ENCODE peak calls at places on chromosomes 16 and 17, in eight cellular contexts. One of them, this sample, is unnamed.

GRCh38 chr17:63162406-63163157 is 196.5 kb downstream of the TANC2 start:
- DNase-seq in kidney epithelial cell: no peak
- DNase-seq in retinal pigment epithelial cell: peak; percentile 68
- DNase-seq in cardiac fibroblast: no peak
- DNase-seq in neural progenitor cell: no peak
- DNase-seq in lower leg skin: no peak
- DNase-seq in fibroblast of the aortic adventitia: no peak
- DNase-seq in GM12865: no peak
- DNase-seq in this sample: no peak

GRCh38 chr17:4448197-4448980 is 14.6 kb downstream of the SPNS3 start:
- DNase-seq in cardiac fibroblast: no peak
- DNase-seq in neural progenitor cell: no peak
- DNase-seq in fibroblast of the aortic adventitia: no peak
- DNase-seq in GM12865: no peak
- DNase-seq in lower leg skin: no peak
- DNase-seq in retinal pigment epithelial cell: no peak
- DNase-seq in kidney epithelial cell: no peak
- DNase-seq in this sample: no peak

GRCh38 chr17:21549107-21549687 is 143.1 kb upstream of the KCNJ18 start:
- DNase-seq in retinal pigment epithelial cell: no peak
- DNase-seq in lower leg skin: no peak
- DNase-seq in cardiac fibroblast: peak; percentile 67
- DNase-seq in neural progenitor cell: no peak
- DNase-seq in fibroblast of the aortic adventitia: peak; percentile 66
- DNase-seq in kidney epithelial cell: no peak
- DNase-seq in GM12865: no peak
- DNase-seq in this sample: no peak

GRCh38 chr16:88560722-88561484 is 9.3 kb upstream of the ZC3H18 start:
- DNase-seq in lower leg skin: no peak
- DNase-seq in kidney epithelial cell: no peak
- DNase-seq in GM12865: no peak
- DNase-seq in retinal pigment epithelial cell: no peak
- DNase-seq in fibroblast of the aortic adventitia: peak; percentile 26
- DNase-seq in neural progenitor cell: peak; percentile 78
- DNase-seq in cardiac fibroblast: peak; percentile 22
- DNase-seq in this sample: no peak

GRCh38 chr17:79907855-79908254 is 68.6 kb upstream of the CBX4 start:
- DNase-seq in retinal pigment epithelial cell: no peak
- DNase-seq in fibroblast of the aortic adventitia: no peak
- DNase-seq in cardiac fibroblast: no peak
- DNase-seq in GM12865: no peak
- DNase-seq in neural progenitor cell: peak; percentile 40
- DNase-seq in kidney epithelial cell: no peak
- DNase-seq in lower leg skin: no peak
- DNase-seq in this sample: no peak

GRCh38 chr17:12318614-12319266 is 298.1 kb downstream of the MAP2K4 start:
- DNase-seq in kidney epithelial cell: no peak
- DNase-seq in neural progenitor cell: no peak
- DNase-seq in lower leg skin: no peak
- DNase-seq in cardiac fibroblast: peak; percentile 8
- DNase-seq in retinal pigment epithelial cell: no peak
- DNase-seq in fibroblast of the aortic adventitia: no peak
- DNase-seq in GM12865: no peak
- DNase-seq in this sample: no peak

GRCh38 chr17:61294777-61295176 is 104.9 kb upstream of the TBX2 start:
- DNase-seq in neural progenitor cell: peak; percentile 30
- DNase-seq in kidney epithelial cell: peak; percentile 54
- DNase-seq in fibroblast of the aortic adventitia: peak; percentile 39
- DNase-seq in lower leg skin: no peak
- DNase-seq in retinal pigment epithelial cell: no peak
- DNase-seq in cardiac fibroblast: peak; percentile 82
- DNase-seq in GM12865: peak; percentile 5
- DNase-seq in this sample: no peak

GRCh38 chr17:67221062-67221998 is 23.7 kb downstream of the HELZ start:
- DNase-seq in fibroblast of the aortic adventitia: peak; percentile 50
- DNase-seq in GM12865: peak; percentile 63
- DNase-seq in neural progenitor cell: peak; percentile 39
- DNase-seq in lower leg skin: peak; percentile 26
- DNase-seq in retinal pigment epithelial cell: no peak
- DNase-seq in cardiac fibroblast: peak; percentile 73
- DNase-seq in kidney epithelial cell: no peak
- DNase-seq in this sample: peak; percentile 37

GRCh38 chr16:67847064-67847861 is at the start of gene CENPT:
- DNase-seq in GM12865: peak; percentile 22
- DNase-seq in fibroblast of the aortic adventitia: peak; percentile 61
- DNase-seq in cardiac fibroblast: peak; percentile 72
- DNase-seq in lower leg skin: no peak
- DNase-seq in neural progenitor cell: peak; percentile 22
- DNase-seq in retinal pigment epithelial cell: no peak
- DNase-seq in kidney epithelial cell: no peak
- DNase-seq in this sample: peak; percentile 34

DNA sequence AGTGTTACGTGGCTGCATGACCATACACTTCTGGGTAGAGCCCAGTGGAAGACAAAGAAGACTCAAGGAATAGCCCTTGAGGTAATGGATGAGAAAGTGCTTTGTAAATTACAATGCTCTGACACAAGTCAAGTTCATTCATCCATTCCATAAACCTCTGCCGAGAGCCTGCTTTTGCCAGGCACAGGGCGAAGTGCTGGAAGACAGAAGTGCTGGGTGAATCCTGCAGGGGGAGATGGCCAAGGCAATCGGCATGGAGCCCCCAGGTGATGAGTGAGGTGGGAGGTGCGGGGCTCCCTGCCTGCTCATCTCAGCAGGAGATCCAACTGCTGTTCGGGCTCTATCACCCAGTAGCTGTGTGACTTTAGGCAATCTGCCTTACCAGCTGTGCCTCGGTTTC is 2.8 kb upstream of the SOCS3 start:
- DNase-seq in kidney epithelial cell: no peak
- DNase-seq in cardiac fibroblast: no peak
- DNase-seq in lower leg skin: no peak
- DNase-seq in GM12865: no peak
- DNase-seq in retinal pigment epithelial cell: no peak
- DNase-seq in neural progenitor cell: no peak
- DNase-seq in fibroblast of the aortic adventitia: no peak
- DNase-seq in this sample: no peak
- TF ChIP-seq CTCF in kidney epithelial cell: peak; percentile 39
- TF ChIP-seq CTCF in cardiac fibroblast: peak; percentile 16
- TF ChIP-seq CTCF in lower leg skin: no peak
- TF ChIP-seq CTCF in GM12865: no peak
- TF ChIP-seq CTCF in retinal pigment epithelial cell: no peak
- TF ChIP-seq CTCF in neural progenitor cell: no peak
- TF ChIP-seq CTCF in fibroblast of the aortic adventitia: no peak
- TF ChIP-seq CTCF in this sample: no peak

GRCh38 chr16:12573730-12574383 is 229.8 kb downstream of the CPPED1 start:
- DNase-seq in lower leg skin: no peak
- DNase-seq in retinal pigment epithelial cell: no peak
- DNase-seq in neural progenitor cell: peak; percentile 70
- DNase-seq in cardiac fibroblast: peak; percentile 57
- DNase-seq in fibroblast of the aortic adventitia: peak; percentile 20
- DNase-seq in kidney epithelial cell: peak; percentile 28
- DNase-seq in GM12865: peak; percentile 37
- DNase-seq in this sample: peak; percentile 81
- TF ChIP-seq CTCF in lower leg skin: no peak
- TF ChIP-seq CTCF in retinal pigment epithelial cell: peak; percentile 77
- TF ChIP-seq CTCF in neural progenitor cell: peak; percentile 90
- TF ChIP-seq CTCF in cardiac fibroblast: peak; percentile 63
- TF ChIP-seq CTCF in fibroblast of the aortic adventitia: peak; percentile 48
- TF ChIP-seq CTCF in kidney epithelial cell: peak; percentile 79
- TF ChIP-seq CTCF in GM12865: peak; percentile 41
- TF ChIP-seq CTCF in this sample: peak; percentile 48

DNA sequence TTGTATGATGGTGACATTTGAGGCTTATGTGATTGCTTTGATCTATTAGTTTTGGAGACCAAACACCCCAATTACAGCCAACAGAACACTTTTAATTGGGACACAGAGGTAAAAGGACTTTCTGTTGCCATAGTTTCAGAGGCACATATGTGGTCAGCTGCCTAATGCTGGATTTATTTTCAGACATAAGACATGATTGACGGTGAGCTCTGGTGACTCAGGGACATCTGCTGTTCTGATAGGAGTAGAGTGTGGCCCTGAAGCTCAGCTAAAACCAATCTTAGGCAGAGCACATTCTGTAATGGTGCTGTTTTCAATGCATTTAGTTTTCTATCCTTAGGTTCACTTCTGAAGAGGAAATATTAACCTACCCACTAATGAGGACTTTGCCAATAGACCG is 247.1 kb downstream of the UTP18 start:
- DNase-seq in lower leg skin: no peak
- DNase-seq in neural progenitor cell: no peak
- DNase-seq in GM12865: no peak
- DNase-seq in cardiac fibroblast: no peak
- DNase-seq in retinal pigment epithelial cell: no peak
- DNase-seq in kidney epithelial cell: no peak
- DNase-seq in fibroblast of the aortic adventitia: no peak
- DNase-seq in this sample: no peak
- TF ChIP-seq CTCF in lower leg skin: no peak
- TF ChIP-seq CTCF in neural progenitor cell: no peak
- TF ChIP-seq CTCF in GM12865: no peak
- TF ChIP-seq CTCF in cardiac fibroblast: no peak
- TF ChIP-seq CTCF in retinal pigment epithelial cell: no peak
- TF ChIP-seq CTCF in kidney epithelial cell: no peak
- TF ChIP-seq CTCF in fibroblast of the aortic adventitia: no peak
- TF ChIP-seq CTCF in this sample: no peak

GRCh38 chr16:28204211-28204610 is 7.6 kb downstream of the XPO6 start:
- DNase-seq in lower leg skin: no peak
- DNase-seq in GM12865: no peak
- DNase-seq in cardiac fibroblast: no peak
- DNase-seq in neural progenitor cell: no peak
- DNase-seq in fibroblast of the aortic adventitia: no peak
- DNase-seq in retinal pigment epithelial cell: no peak
- DNase-seq in kidney epithelial cell: no peak
- DNase-seq in this sample: no peak

GRCh38 chr16:28204622-28205021 is 7.1 kb downstream of the XPO6 start:
- DNase-seq in cardiac fibroblast: no peak
- DNase-seq in neural progenitor cell: no peak
- DNase-seq in GM12865: no peak
- DNase-seq in retinal pigment epithelial cell: no peak
- DNase-seq in kidney epithelial cell: no peak
- DNase-seq in lower leg skin: no peak
- DNase-seq in fibroblast of the aortic adventitia: no peak
- DNase-seq in this sample: no peak

GRCh38 chr16:28200661-28201060 is 11.1 kb downstream of the XPO6 start:
- DNase-seq in cardiac fibroblast: no peak
- DNase-seq in neural progenitor cell: no peak
- DNase-seq in kidney epithelial cell: no peak
- DNase-seq in retinal pigment epithelial cell: no peak
- DNase-seq in lower leg skin: no peak
- DNase-seq in GM12865: no peak
- DNase-seq in fibroblast of the aortic adventitia: no peak
- DNase-seq in this sample: no peak

GRCh38 chr16:28205117-28205899 is 6.5 kb downstream of the XPO6 start:
- DNase-seq in GM12865: no peak
- DNase-seq in fibroblast of the aortic adventitia: no peak
- DNase-seq in retinal pigment epithelial cell: no peak
- DNase-seq in kidney epithelial cell: no peak
- DNase-seq in lower leg skin: no peak
- DNase-seq in cardiac fibroblast: no peak
- DNase-seq in neural progenitor cell: no peak
- DNase-seq in this sample: no peak

DNA sequence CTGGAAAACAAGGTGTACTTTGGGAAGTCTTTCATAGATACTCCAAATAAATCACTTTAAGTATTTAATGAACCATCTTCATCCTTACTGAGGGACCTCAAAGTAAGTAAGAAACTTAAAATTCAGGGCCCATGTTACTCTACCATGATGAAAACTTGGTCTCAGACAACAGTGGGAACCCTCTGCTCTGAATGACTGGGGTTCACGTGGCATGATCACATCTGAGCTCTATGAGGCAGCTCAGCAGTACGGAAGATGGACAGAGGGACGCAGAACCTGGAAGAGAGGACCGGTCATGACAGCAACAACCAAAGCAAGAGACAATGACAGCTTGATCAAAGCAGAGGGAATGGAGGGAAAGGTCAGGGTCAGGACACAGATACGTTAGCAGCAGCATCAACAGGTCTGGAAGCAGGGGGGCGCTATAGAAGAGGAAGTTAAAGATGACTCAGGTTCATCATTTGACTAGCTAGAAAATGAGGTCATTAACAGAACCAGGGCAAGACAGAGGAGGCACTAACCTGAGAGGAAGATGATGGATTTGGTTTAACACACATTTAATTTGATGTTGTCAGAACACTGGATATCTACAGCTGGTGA is 9.5 kb downstream of the XPO6 start:
- DNase-seq in retinal pigment epithelial cell: no peak
- DNase-seq in kidney epithelial cell: no peak
- DNase-seq in fibroblast of the aortic adventitia: no peak
- DNase-seq in GM12865: no peak
- DNase-seq in cardiac fibroblast: no peak
- DNase-seq in neural progenitor cell: no peak
- DNase-seq in lower leg skin: no peak
- DNase-seq in this sample: peak; percentile 48
- TF ChIP-seq CTCF in retinal pigment epithelial cell: peak; percentile 14
- TF ChIP-seq CTCF in kidney epithelial cell: no peak
- TF ChIP-seq CTCF in fibroblast of the aortic adventitia: no peak
- TF ChIP-seq CTCF in GM12865: peak; percentile 17
- TF ChIP-seq CTCF in cardiac fibroblast: no peak
- TF ChIP-seq CTCF in neural progenitor cell: no peak
- TF ChIP-seq CTCF in lower leg skin: no peak
- TF ChIP-seq CTCF in this sample: no peak

DNA sequence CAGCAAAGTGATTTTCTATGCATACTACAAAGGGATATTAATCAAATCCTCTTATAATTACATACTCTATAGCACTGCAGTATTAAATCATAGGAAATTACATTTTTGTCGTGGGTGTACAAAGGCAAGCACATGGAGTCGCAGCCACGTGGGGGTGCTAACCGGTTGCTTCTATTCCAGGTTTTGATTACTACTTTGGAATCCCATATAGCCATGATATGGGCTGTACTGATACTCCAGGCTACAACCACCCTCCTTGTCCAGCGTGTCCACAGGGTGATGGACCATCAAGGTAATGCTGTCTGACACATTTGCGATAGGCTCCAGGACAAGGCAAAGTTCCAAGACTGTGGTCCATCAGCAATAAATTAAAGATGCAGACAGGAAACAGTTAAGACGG is 60.1 kb downstream of the ARSG start:
- DNase-seq in neural progenitor cell: no peak
- DNase-seq in kidney epithelial cell: no peak
- DNase-seq in cardiac fibroblast: peak; percentile 61
- DNase-seq in GM12865: no peak
- DNase-seq in lower leg skin: no peak
- DNase-seq in retinal pigment epithelial cell: peak; percentile 61
- DNase-seq in fibroblast of the aortic adventitia: peak; percentile 33
- DNase-seq in this sample: no peak
- TF ChIP-seq CTCF in neural progenitor cell: no peak
- TF ChIP-seq CTCF in kidney epithelial cell: no peak
- TF ChIP-seq CTCF in cardiac fibroblast: peak; percentile 22
- TF ChIP-seq CTCF in GM12865: no peak
- TF ChIP-seq CTCF in lower leg skin: no peak
- TF ChIP-seq CTCF in retinal pigment epithelial cell: peak; percentile 42
- TF ChIP-seq CTCF in fibroblast of the aortic adventitia: peak; percentile 31
- TF ChIP-seq CTCF in this sample: no peak

This sample was measured in GM20000.